ENCODE peak calls at places on chromosome 1, in five cellular contexts. Z is cardiac fibroblast, C is BJ, J is fibroblast of villous mesenchyme, S is choroid plexus epithelial cell. X is an unnamed sample.

GRCh38 chr1:32474954-32475353 is 10.1 kb downstream of the ZBTB8B start:
- DNase-seq in S (no peak), C (no peak), J (no peak), Z (no peak), X (no peak)

GRCh38 chr1:38858833-38859560 is 575 bp downstream of the RRAGC start:
- DNase-seq in Z (peak; percentile 51), S (peak; percentile 70), J (peak; percentile 73), C (peak; percentile 13), X (no peak)

GRCh38 chr1:213017447-213018273 is 2.0 kb upstream of the ANGEL2 start:
- DNase-seq in S (no peak), C (no peak), Z (no peak), J (peak; percentile 22), X (no peak)

GRCh38 chr1:61004269-61005003 is 77.9 kb upstream of the NFIA start:
- DNase-seq in C (no peak), Z (peak; percentile 39), J (no peak), S (no peak), X (no peak)

GRCh38 chr1:193333166-193333565 is 146.8 kb upstream of the B3GALT2 start:
- DNase-seq in S (no peak), C (no peak), J (no peak), Z (no peak), X (no peak)

GRCh38 chr1:77308889-77309621 is 27.2 kb downstream of the AK5 start:
- DNase-seq in C (no peak), Z (no peak), J (no peak), S (no peak), X (no peak)

GRCh38 chr1:242784807-242785206 is 260.3 kb upstream of the PLD5 start:
- DNase-seq in C (no peak), Z (no peak), S (peak; percentile 1), J (no peak), X (no peak)

GRCh38 chr1:89149229-89149628 is 23.3 kb upstream of the GBP2 start:
- DNase-seq in C (no peak), Z (peak; percentile 54), J (peak; percentile 44), S (peak; percentile 75), X (no peak)

GRCh38 chr1:180230791-180231505 is 884 bp downstream of the LHX4 start:
- DNase-seq in J (peak; percentile 51), C (no peak), S (peak; percentile 65), Z (peak; percentile 58), X (no peak)

GRCh38 chr1:65554829-65555228 is 134.4 kb downstream of the LEPR start:
- DNase-seq in C (no peak), J (no peak), S (no peak), Z (no peak), X (no peak)

GRCh38 chr1:27098447-27099153 is 56.3 kb downstream of the SLC9A1 start:
- DNase-seq in J (no peak), S (no peak), C (no peak), Z (peak; percentile 33), X (no peak)

GRCh38 chr1:72062584-72062983 is 219.8 kb downstream of the NEGR1 start:
- DNase-seq in Z (peak; percentile 15), S (no peak), J (peak; percentile 11), C (no peak), X (no peak)

GRCh38 chr1:210882414-210883221 is 251.3 kb downstream of the KCNH1 start:
- DNase-seq in C (peak; percentile 11), Z (no peak), S (peak; percentile 13), J (peak; percentile 54), X (peak; percentile 27)
- H3K4me3 ChIP-seq in C (no peak overlapping the region), Z (no peak overlapping the region), S (no peak overlapping the region), J (no peak overlapping the region), X (no peak overlapping the region)

GRCh38 chr1:24896176-24896575 is 33.9 kb downstream of the RUNX3 start:
- DNase-seq in Z (no peak), J (no peak), S (no peak), C (no peak), X (no peak)

GRCh38 chr1:24893431-24893830 is 36.6 kb downstream of the RUNX3 start:
- DNase-seq in J (no peak), C (no peak), Z (no peak), S (no peak), X (no peak)

GRCh38 chr1:24892188-24893153 is 37.6 kb downstream of the RUNX3 start:
- DNase-seq in J (no peak), S (no peak), Z (no peak), C (no peak), X (no peak)

GRCh38 chr1:24895511-24895910 is 34.6 kb downstream of the RUNX3 start:
- DNase-seq in C (no peak), S (no peak), Z (no peak), J (no peak), X (no peak)

DNA sequence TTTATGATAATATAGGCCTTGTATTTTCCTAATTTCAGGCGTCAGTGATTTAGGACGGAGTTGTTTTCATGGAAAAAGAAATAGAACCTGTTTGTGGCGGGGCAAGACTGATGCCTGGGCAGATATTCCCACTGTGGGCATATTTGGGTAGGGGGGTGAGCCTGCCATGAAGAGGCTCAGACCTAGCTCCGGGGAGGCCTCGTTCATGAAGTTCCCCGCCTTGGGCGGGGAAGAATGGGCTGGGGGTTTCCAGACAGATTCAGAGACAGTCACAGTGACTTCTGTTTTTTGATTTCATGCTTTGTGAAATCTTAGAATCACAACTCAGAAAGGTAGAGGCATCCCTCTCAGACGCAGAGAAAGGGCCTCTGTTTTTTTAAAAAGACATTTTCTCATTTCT is 36.1 kb downstream of the RUNX3 start:
- DNase-seq in S (no peak), Z (no peak), J (no peak), C (no peak), X (no peak)
- TF ChIP-seq CTCF in S (no peak), Z (no peak), J (no peak), C (no peak), X (no peak)

GRCh38 chr1:15946546-15947381 is 29.1 kb downstream of the ZBTB17 start:
- DNase-seq in Z (no peak), J (no peak), S (no peak), C (no peak), X (no peak)

GRCh38 chr1:15947382-15948090 is 28.4 kb downstream of the ZBTB17 start:
- DNase-seq in S (no peak), J (no peak), C (no peak), Z (no peak), X (no peak)

GRCh38 chr1:15949453-15950245 is 26.3 kb downstream of the ZBTB17 start:
- DNase-seq in J (peak; percentile 98), C (peak; percentile 93), S (peak; percentile 95), Z (peak; percentile 98), X (peak; percentile 93)

GRCh38 chr1:15948600-15949452 is 27.1 kb downstream of the ZBTB17 start:
- DNase-seq in Z (peak; percentile 96), S (peak; percentile 91), J (peak; percentile 98), C (peak; percentile 85), X (peak; percentile 88)

DNA sequence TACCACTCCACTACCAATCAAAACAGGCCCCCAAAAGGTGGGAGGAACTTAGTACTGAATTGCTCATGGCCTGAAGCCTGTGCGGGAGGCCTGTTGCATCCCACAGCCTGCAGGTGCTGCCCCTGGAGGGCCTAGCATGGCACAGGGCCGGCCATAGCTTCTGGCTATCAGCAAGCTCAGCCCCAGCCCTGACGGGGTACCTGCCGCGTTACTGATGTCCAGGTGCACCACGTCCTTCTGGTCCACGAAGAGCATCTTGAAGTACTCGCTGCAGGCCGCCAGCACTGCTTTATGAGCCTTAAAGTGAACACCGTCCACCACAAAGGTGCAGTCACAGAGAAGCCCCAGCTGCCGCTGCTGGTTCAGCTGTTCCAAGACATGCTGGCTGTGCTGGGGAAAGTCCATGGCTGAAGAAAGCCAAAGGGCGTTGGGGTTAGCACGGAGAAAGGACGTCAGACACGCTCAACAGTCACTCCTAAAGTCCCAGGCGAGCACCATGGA is 27.8 kb downstream of the ZBTB17 start:
- DNase-seq in C (no peak), S (no peak), J (no peak), Z (no peak), X (no peak)
- H3K4me3 ChIP-seq in C (no peak overlapping the region), S (no peak overlapping the region), J (no peak overlapping the region), Z (no peak overlapping the region), X (no peak overlapping the region)

GRCh38 chr1:47555307-47555706 is 117.5 kb downstream of the FOXD2 start:
- DNase-seq in Z (no peak), C (no peak), J (no peak), S (no peak), X (no peak)
- TF ChIP-seq CTCF in Z (no peak), C (no peak), J (no peak), S (no peak), X (no peak)

GRCh38 chr1:22711071-22711470 is 432 bp downstream of the EPHB2 start:
- DNase-seq in S (no peak), C (no peak), J (no peak), Z (no peak), X (no peak)
- H3K4me3 ChIP-seq in S (peak overlapping the region; percentile 57), C (peak overlapping the region; percentile 49), J (peak overlapping the region; percentile 61), Z (peak overlapping the region; percentile 30), X (peak overlapping the region; percentile 49)

X was measured in AG09309.